ENCODE peak calls at places on chromosomes 3 and 15, in six cellular contexts. N is GM13976, D is H9, T is prostate gland, Z is endothelial cell, H is fibroblast of lung. Q is an unnamed sample.

GRCh38 chr3:77412591-77412990 is 372.7 kb downstream of the ROBO2 start:
- DNase-seq in N (no peak), H (no peak), D (no peak), T (no peak), Z (no peak), Q (no peak)

GRCh38 chr3:48845170-48845569 is 2.5 kb downstream of the PRKAR2A start:
- DNase-seq in N (no peak), D (no peak), H (peak), Z (no peak), T (no peak), Q (no peak)

GRCh38 chr3:115217678-115218451 is 70.8 kb upstream of the ZBTB20 start:
- DNase-seq in D (no peak), Z (peak), T (no peak), N (peak), H (peak), Q (peak)

GRCh38 chr3:127598841-127599570 is 795 bp downstream of the MCM2 start:
- DNase-seq in T (no peak), Z (no peak), N (no peak), H (no peak), D (no peak), Q (no peak)

GRCh38 chr3:187521546-187521945 is 148.6 kb downstream of the SST start:
- DNase-seq in H (no peak), N (no peak), T (no peak), D (no peak), Z (no peak), Q (no peak)

GRCh38 chr3:152362086-152362485 is 93.4 kb downstream of the MBNL1 start:
- DNase-seq in Z (no peak), N (no peak), H (no peak), T (no peak), D (no peak), Q (no peak)

GRCh38 chr15:95141486-95141885 is 910.1 kb downstream of the MCTP2 start:
- DNase-seq in Z (no peak), N (no peak), D (no peak), T (no peak), H (peak), Q (no peak)

GRCh38 chr3:101200461-101200860 is 119.9 kb downstream of the IMPG2 start:
- DNase-seq in T (no peak), D (no peak), N (no peak), Z (no peak), H (no peak), Q (no peak)

GRCh38 chr15:84780492-84780891 is 32.1 kb downstream of the ZNF592 start:
- DNase-seq in Z (no peak), D (no peak), T (no peak), H (no peak), N (no peak), Q (no peak)

GRCh38 chr15:26091184-26091583 is 228.1 kb upstream of the ATP10A start:
- DNase-seq in T (no peak), N (no peak), Z (no peak), H (no peak), D (no peak), Q (no peak)

GRCh38 chr15:56586206-56586605 is 121.3 kb upstream of the MNS1 start:
- DNase-seq in H (no peak), D (no peak), N (no peak), Z (no peak), T (no peak), Q (no peak)

GRCh38 chr15:25060472-25060803 is 105.7 kb downstream of the SNRPN start:
- DNase-seq in N (peak), D (peak), T (no peak), H (no peak), Z (no peak), Q (no peak)

GRCh38 chr3:71784914-71785593 is at the start of gene PROK2:
- DNase-seq in H (no peak), N (peak), D (peak), T (no peak), Z (peak), Q (peak)

GRCh38 chr15:75195122-75195765 is 6.4 kb upstream of the C15orf39 start:
- DNase-seq in T (no peak), N (no peak), Z (peak), D (peak), H (peak), Q (peak)

GRCh38 chr3:36405193-36405592 is 24.9 kb downstream of the STAC start:
- DNase-seq in D (no peak), N (no peak), H (peak), T (no peak), Z (no peak), Q (no peak)

GRCh38 chr15:85691350-85692240 is 103.1 kb downstream of the KLHL25 start:
- DNase-seq in Z (no peak), D (no peak), N (no peak), T (no peak), H (no peak), Q (no peak)

GRCh38 chr3:157078131-157078835 is 81.7 kb downstream of the CCNL1 start:
- DNase-seq in H (peak), Z (no peak), N (no peak), T (no peak), D (peak), Q (no peak)

GRCh38 chr15:52121896-52122295 is 9.3 kb upstream of the BCL2L10 start:
- DNase-seq in N (no peak), T (no peak), Z (no peak), H (no peak), D (no peak), Q (no peak)

GRCh38 chr15:52118969-52119749 is 6.6 kb upstream of the BCL2L10 start:
- DNase-seq in D (no peak), N (no peak), T (no peak), Z (no peak), H (no peak), Q (no peak)

GRCh38 chr15:52117549-52117948 is 5.0 kb upstream of the BCL2L10 start:
- DNase-seq in T (no peak), D (no peak), N (no peak), Z (no peak), H (no peak), Q (no peak)

GRCh38 chr15:52121006-52121405 is 8.4 kb upstream of the BCL2L10 start:
- DNase-seq in D (no peak), Z (no peak), H (no peak), T (no peak), N (no peak), Q (no peak)

DNA sequence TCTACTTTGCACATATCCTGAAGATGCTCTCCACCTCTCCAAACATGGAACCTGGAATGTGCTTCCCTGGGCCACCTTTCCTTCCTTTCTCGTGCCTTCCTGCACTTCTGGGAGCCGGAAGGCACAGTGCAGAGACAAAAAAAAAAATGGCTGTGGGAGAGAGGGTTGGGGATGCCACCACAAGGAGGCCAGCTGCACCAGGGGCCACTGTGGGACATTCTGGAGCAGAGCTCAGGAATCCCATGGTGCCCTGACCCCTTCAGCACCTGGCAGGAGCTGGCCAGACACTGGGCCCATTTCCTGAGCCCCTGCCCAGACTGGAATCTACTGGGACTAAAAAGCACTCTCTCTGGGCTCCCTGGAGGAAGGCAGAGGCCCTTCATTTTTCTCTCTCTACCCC is 7.9 kb upstream of the BCL2L10 start:
- DNase-seq in D (no peak), Z (no peak), H (no peak), T (no peak), N (no peak), Q (no peak)
- TF ChIP-seq CTCF in D (peak), Z (no peak), H (no peak), T (no peak), N (no peak), Q (no peak)

DNA sequence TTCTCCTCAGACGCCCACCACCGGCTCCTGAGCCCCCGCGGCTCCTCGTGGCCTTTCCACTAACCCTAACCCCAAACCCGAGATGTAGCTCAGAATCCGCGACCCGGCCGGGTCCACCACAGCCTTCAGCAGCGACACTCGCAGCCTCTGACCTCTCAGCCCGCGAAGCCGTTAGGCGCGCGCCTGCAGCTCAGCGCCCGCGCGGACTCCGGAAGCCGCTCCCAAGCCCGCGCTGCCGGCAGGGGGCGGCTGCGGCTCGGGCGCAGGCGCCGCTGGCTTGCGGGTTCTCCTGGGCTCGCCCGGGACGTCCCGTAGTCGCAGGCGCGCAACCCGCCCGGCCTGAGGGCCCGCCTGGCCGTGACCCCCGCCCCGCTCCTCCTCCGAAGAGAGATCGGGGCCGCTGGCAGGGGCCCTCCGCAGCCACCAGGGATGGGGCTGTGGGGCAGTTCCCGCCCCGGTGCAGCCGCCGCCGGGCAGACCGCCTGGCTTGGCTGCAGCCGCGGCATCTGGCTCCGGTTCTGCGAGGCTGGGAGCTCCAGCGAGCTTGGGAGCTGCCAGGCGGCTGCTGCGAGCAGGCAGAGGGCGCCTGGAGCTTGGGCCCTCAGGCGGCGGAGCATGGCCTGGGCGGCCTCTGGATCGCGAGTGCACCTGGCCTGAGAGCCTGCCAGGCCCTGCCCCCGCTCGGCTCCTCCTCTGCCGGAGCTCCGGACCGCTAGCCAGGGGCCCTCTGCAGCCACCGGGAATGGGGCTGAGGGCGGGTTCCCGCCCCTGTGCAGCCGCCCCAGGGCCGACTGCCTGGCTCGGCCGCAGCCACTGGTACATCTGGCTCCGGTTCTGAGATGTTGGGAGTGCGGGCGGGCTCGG is 120.7 kb downstream of the LMLN start:
- DNase-seq in H (peak), Z (peak), D (peak), T (peak), N (peak), Q (peak)
- TF ChIP-seq CTCF in H (peak), Z (peak), D (peak), T (peak), N (peak), Q (peak)

DNA sequence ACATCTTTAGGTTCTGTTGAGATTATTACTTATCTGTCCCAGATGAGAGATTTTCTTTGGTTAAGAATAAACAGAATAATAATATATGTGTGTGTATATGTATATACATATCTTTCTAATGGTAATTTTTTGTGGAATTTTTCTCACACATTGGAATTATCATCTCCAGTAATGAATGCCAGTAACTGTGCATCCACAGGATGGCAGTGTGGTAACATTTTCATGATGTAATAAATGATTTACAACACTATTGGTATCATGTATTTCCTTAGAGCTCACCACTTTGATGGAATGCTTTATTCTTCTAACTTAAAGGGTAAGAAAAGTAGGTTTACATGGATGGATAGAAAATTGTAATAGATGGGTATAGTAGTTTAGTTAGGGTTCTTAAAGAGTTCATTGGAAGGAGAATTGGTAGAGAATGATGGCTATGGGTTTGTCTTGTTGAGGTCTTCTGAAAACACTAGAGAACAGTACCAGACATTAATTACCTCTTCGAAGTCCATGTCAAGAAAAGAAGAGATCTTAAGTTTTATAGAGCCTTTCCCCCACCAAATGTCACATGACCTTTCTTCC is 78.1 kb downstream of the STT3B start:
- DNase-seq in D (no peak), N (no peak), T (peak), Z (peak), H (peak), Q (no peak)
- TF ChIP-seq CTCF in D (peak), N (no peak), T (no peak), Z (peak), H (peak), Q (peak)

DNA sequence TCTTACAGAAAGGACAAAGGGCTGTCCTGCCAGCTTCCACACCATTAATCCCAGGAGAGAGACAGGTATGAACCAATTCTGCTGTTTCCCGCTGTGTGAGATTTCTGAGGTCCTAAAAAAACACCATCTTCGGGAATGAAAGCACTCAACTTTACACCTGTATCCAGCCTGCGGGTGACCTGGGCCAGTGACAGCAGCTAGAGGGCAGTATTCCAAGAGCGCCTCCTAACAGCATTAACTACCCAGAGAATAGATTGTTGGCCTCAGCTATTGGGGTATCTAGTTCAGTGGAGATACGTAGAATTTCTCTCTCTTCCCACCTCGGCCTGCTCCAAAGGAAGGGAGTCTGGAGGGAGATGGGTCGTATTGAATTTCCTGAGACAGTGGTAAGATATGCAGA is 55.1 kb downstream of the WDR76 start:
- DNase-seq in T (no peak), Z (peak), N (no peak), D (peak), H (no peak), Q (no peak)
- TF ChIP-seq CTCF in T (no peak), Z (peak), N (no peak), D (peak), H (peak), Q (peak)

DNA sequence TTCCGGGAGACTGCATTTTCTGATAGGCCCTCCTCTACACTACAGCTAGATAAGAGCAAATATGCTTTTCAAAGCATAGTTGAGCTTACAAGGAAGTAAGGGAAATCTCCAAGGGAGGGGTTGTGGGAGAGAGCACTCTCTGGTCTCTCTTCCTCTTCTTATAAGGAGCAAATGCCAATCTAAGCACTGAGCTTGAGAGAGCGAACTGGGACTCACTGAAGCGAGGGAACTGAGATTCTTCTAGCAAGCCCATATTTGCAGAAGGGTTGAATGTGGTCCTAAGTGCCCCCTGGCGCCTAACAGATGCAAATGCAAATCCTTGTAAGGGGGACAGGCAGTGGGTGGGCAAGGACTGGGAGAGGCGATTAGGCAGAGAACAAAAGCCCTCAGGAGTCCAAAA is 164.8 kb downstream of the ERC2 start:
- DNase-seq in T (no peak), N (peak), H (peak), Z (peak), D (peak), Q (peak)
- TF ChIP-seq CTCF in T (no peak), N (peak), H (peak), Z (peak), D (peak), Q (peak)

DNA sequence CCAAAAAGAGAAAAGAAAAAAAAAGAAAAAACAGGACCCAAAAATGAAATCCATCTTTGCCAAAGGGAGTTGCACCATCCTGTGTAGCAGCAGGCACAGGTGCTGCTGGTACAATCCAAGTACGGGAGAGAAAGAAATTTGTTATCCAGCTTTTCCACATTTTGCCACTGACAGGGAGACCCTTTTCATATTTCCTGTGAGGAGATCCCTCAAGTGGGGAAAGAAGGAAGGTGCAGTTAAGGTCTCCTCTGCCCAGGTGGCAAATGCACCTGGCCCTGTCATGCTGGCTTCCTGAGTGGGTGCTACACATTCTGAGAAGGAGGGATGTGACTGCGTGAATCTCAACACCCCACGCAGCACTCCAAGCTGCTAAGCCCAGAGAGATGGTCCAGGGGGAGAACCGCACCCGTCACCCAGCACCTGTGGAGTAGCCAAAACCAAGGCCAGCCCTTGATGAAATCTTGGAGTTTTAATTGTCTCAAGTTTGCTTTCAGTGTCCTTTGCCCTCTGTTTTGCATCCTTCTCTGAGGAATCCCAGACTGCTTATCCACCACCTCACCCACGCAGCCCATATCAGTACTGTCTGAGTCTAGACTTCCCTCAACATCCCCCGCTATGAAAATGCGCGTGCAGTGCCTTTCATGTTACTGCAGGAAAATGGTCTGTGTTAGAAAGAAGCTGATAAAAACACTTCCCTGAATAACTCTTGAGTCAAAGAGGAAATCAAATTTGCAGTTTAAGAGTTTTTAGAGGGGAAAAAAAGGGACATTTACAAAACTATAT is 141.9 kb upstream of the THBS1 start:
- DNase-seq in H (peak), Z (no peak), N (no peak), T (no peak), D (no peak), Q (no peak)
- TF ChIP-seq CTCF in H (no peak), Z (no peak), N (no peak), T (no peak), D (peak), Q (no peak)

Q was measured in GM13977.